ENCODE peak calls at places on chromosome 1, in six cellular contexts. Q is GM12891, M is H1, O is GM12878, V is K562, U is HepG2. T is an unnamed sample.

GRCh38 chr1:85569122-85569521 is 11.4 kb upstream of the CCN1 start:
- DNase-seq in M (no peak), V (no peak), U (no peak), O (no peak), Q (no peak), T (no peak)

GRCh38 chr1:206521002-206521585 is 13.8 kb downstream of the RASSF5 start:
- DNase-seq in O (no peak), Q (no peak), U (peak; percentile 49), V (no peak), M (no peak), T (no peak)

GRCh38 chr1:243964915-243965314 is 86.2 kb upstream of the ZBTB18 start:
- DNase-seq in V (no peak), O (no peak), Q (no peak), U (no peak), M (peak; percentile 10), T (no peak)

GRCh38 chr1:188314557-188315137 is 1485.9 kb downstream of the PLA2G4A start:
- DNase-seq in U (no peak), M (no peak), V (no peak), Q (no peak), O (no peak), T (no peak)

GRCh38 chr1:14254184-14254583 is 344.3 kb upstream of the KAZN start:
- DNase-seq in M (no peak), V (no peak), Q (no peak), O (peak; percentile 5), U (no peak), T (no peak)

GRCh38 chr1:15680614-15681345 is 3.3 kb upstream of the PLEKHM2 start:
- DNase-seq in O (no peak), V (no peak), U (peak; percentile 20), M (no peak), Q (no peak), T (no peak)

GRCh38 chr1:47529520-47530098 is 91.8 kb downstream of the FOXD2 start:
- DNase-seq in M (no peak), U (no peak), Q (no peak), V (no peak), O (no peak), T (no peak)

GRCh38 chr1:119771770-119772169 is 3.1 kb upstream of the HMGCS2 start:
- DNase-seq in O (no peak), V (no peak), M (no peak), U (no peak), Q (no peak), T (no peak)

GRCh38 chr1:13699936-13700520 is at the start of gene PRDM2:
- DNase-seq in U (no peak), Q (peak; percentile 60), V (peak; percentile 43), O (no peak), M (peak; percentile 68), T (peak; percentile 54)

GRCh38 chr1:181113061-181113695 is 24.7 kb downstream of the IER5 start:
- DNase-seq in V (peak; percentile 74), U (peak; percentile 13), O (no peak), M (no peak), Q (no peak), T (no peak)

GRCh38 chr1:143720087-143721023 is 251.4 kb downstream of the FAM72C start:
- DNase-seq in O (no peak), V (peak; percentile 54), M (peak; percentile 61), U (no peak), Q (no peak), T (no peak)

GRCh38 chr1:72109916-72110315 is 172.4 kb downstream of the NEGR1 start:
- DNase-seq in Q (no peak), O (no peak), M (no peak), V (no peak), U (no peak), T (no peak)

GRCh38 chr1:232377494-232377770 is 252.5 kb downstream of the SIPA1L2 start:
- DNase-seq in V (no peak), U (peak; percentile 12), O (no peak), Q (no peak), M (no peak), T (no peak)

GRCh38 chr1:36874271-36875017 is 159.9 kb downstream of the GRIK3 start:
- DNase-seq in O (no peak), M (no peak), U (no peak), V (no peak), Q (no peak), T (no peak)

GRCh38 chr1:11690669-11691301 is 725 bp upstream of the DRAXIN start:
- DNase-seq in V (no peak), Q (no peak), O (no peak), U (peak; percentile 18), M (no peak), T (no peak)

GRCh38 chr1:3610165-3610822 is 1.0 kb downstream of the MEGF6 start:
- DNase-seq in O (no peak), U (no peak), M (no peak), Q (no peak), V (no peak), T (no peak)

DNA sequence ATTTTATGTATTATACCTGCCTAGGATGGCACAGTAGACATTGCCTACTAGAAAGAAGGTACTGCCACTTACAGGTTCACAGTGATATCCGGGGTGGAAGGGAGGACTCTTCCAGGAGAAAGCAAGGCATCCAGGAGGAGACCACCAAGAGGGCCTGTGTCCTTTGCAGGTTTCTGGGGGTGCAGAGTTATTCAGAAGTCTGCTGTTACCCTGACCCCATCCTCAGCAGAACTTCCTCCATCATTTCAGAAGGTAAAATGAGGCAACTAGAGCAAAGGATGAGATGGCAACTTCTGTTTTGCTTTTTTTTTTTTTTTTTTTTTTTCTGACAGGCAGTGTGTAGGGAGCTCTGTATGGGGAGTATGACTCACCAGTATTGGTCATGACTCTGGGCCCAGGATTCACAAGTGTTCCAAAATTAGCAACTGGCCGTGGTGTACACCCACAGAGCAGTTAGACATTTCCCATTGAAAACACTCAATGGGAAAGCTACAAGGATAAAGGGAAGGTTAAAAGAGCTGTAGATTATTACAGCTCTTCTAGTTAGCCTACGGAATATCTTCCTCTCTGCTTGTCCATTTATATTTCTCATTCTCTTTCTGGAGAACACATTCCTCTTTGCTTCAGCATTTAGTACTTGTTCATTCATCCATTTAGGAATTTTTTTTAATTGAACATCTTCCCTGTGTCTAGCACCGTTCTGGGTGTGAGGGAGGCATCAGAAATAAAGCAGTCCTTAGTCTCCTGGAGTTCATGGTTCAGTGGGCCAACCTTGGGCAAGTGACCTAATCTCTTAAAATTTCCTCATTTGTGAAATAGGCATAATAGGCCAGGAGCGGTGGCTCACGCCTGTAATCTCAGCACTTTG is 50.5 kb upstream of the PPP2R5A start:
- DNase-seq in M (no peak), U (peak; percentile 32), V (peak; percentile 90), O (no peak), Q (no peak), T (no peak)
- TF ChIP-seq POLR2AphosphoS5 in M (no peak), U (no peak), V (peak; percentile 19), O (no peak), Q (no peak), T (no peak)

DNA sequence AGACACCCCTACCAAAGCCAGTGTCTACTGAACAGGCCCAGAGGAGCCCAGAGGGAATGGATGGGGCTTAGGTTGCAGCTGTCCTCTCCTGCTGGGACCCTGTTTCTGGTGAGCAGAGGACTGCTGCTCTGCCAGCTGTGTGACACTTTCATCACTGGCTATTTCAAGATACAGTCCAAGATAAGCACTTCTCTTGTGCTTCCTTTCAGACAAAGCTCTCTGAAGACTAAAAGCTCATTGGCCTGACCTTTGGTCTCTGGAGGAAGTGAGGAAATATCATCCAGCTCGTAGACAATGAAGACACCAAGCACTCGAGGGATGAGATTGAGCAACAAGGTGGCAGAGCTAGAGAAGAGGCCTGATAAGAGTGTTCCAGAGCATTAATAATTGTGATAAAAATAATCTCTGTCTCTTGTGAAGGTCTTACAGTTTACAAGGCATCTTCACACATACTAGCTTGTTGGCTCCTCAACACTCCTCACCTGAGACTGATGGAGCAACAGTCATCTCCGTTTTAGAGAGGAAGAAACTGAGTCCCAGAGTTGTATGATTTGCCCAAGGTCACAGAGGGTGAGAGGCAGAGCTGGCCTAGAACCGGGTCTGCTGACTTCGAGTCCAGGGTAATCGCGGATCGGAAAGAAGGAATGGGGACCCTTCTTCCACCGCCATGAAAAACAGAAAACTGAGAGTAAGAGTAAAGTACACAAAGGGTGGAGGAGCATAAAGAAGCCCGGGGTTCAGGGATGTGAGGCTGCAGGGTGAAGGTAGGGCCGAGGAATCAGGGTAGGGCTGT is 701 bp downstream of the PAFAH2 start:
- DNase-seq in V (peak; percentile 38), O (peak; percentile 15), M (no peak), U (peak; percentile 81), Q (no peak), T (no peak)
- TF ChIP-seq POLR2A in V (peak; percentile 8), O (peak; percentile 34), M (no peak), U (no peak), Q (no peak), T (peak; percentile 38)

GRCh38 chr1:174258148-174258550 is 98.8 kb downstream of the RABGAP1L start:
- DNase-seq in Q (no peak), U (peak; percentile 45), O (no peak), V (peak; percentile 35), M (peak; percentile 61), T (no peak)
- TF ChIP-seq TAF1 in Q (no peak), U (no peak), O (no peak), V (no peak), M (no peak), T (no peak)

GRCh38 chr1:27591622-27592021 is 12.3 kb downstream of the AHDC1 start:
- DNase-seq in O (no peak), U (no peak), Q (no peak), V (no peak), M (no peak), T (no peak)

GRCh38 chr1:27589841-27590426 is 14.0 kb downstream of the AHDC1 start:
- DNase-seq in Q (no peak), O (no peak), V (no peak), M (no peak), U (no peak), T (no peak)

GRCh38 chr1:27590917-27591508 is 12.9 kb downstream of the AHDC1 start:
- DNase-seq in Q (no peak), O (no peak), M (no peak), V (no peak), U (no peak), T (no peak)

GRCh38 chr1:27588256-27589232 is 15.4 kb downstream of the AHDC1 start:
- DNase-seq in Q (no peak), V (no peak), O (no peak), M (no peak), U (no peak), T (no peak)

GRCh38 chr1:27589441-27589840 is 14.5 kb downstream of the AHDC1 start:
- DNase-seq in U (no peak), O (no peak), V (no peak), Q (no peak), M (no peak), T (no peak)
- TF ChIP-seq POLR2AphosphoS5 in U (no peak), O (no peak), V (no peak), Q (no peak), M (no peak), T (no peak)